ENCODE peak calls at places on chromosomes 2 and 18, in seven cellular contexts. X, G, K, Z, T, Q and B are unnamed samples.

GRCh38 chr2:147846382-147847081 is 1.7 kb downstream of the ACVR2A start:
- DNase-seq in X (no peak), G (no peak), K (no peak), Z (no peak), T (peak), Q (no peak), B (no peak)

GRCh38 chr2:212173771-212174510 is 364.7 kb downstream of the ERBB4 start:
- DNase-seq in X (no peak), G (no peak), K (no peak), Z (no peak), T (no peak), Q (no peak), B (no peak)

GRCh38 chr18:58781627-58782194 is 83.0 kb upstream of the ZNF532 start:
- DNase-seq in X (peak), G (peak), K (peak), Z (peak), T (peak), Q (peak), B (peak)

GRCh38 chr2:2840101-2840531 is 509.0 kb upstream of the MYT1L start:
- DNase-seq in X (no peak), G (peak), K (no peak), Z (no peak), T (no peak), Q (no peak), B (no peak)

GRCh38 chr18:21604711-21605110 is 4.2 kb upstream of the ESCO1 start:
- DNase-seq in X (no peak), G (no peak), K (no peak), Z (no peak), T (no peak), Q (no peak), B (no peak)

GRCh38 chr2:151302879-151303278 is 13.4 kb upstream of the NMI start:
- DNase-seq in X (no peak), G (no peak), K (no peak), Z (no peak), T (peak), Q (no peak), B (no peak)

GRCh38 chr2:129050116-129050515 is 731.4 kb upstream of the HS6ST1 start:
- DNase-seq in X (no peak), G (no peak), K (no peak), Z (no peak), T (no peak), Q (no peak), B (no peak)

GRCh38 chr2:57862727-57863126 is 183.9 kb upstream of the VRK2 start:
- DNase-seq in X (no peak), G (no peak), K (no peak), Z (no peak), T (no peak), Q (no peak), B (no peak)

GRCh38 chr2:207902822-207903221 is 122.5 kb downstream of the PLEKHM3 start:
- DNase-seq in X (no peak), G (no peak), K (no peak), Z (no peak), T (peak), Q (no peak), B (no peak)

GRCh38 chr2:14633031-14633430 is 514 bp downstream of the LRATD1 start:
- DNase-seq in X (peak), G (no peak), K (no peak), Z (peak), T (no peak), Q (no peak), B (no peak)

GRCh38 chr2:164917296-164917903 is 37.9 kb downstream of the SLC38A11 start:
- DNase-seq in X (peak), G (no peak), K (peak), Z (no peak), T (peak), Q (peak), B (peak)

GRCh38 chr2:120442541-120442922 is 96.6 kb downstream of the INHBB start:
- DNase-seq in X (no peak), G (no peak), K (no peak), Z (no peak), T (no peak), Q (no peak), B (no peak)

GRCh38 chr2:231721641-231722310 is 13.5 kb downstream of the PTMA start:
- DNase-seq in X (no peak), G (no peak), K (no peak), Z (no peak), T (no peak), Q (no peak), B (no peak)

GRCh38 chr2:199273043-199273647 is 184.6 kb downstream of the SATB2 start:
- DNase-seq in X (no peak), G (no peak), K (no peak), Z (no peak), T (peak), Q (no peak), B (no peak)

GRCh38 chr2:187689372-187689771 is 135.1 kb upstream of the TFPI start:
- DNase-seq in X (no peak), G (no peak), K (no peak), Z (no peak), T (no peak), Q (no peak), B (no peak)

GRCh38 chr18:37299471-37300304 is 265.9 kb downstream of the CELF4 start:
- DNase-seq in X (peak), G (peak), K (peak), Z (no peak), T (peak), Q (peak), B (no peak)

GRCh38 chr18:47285456-47285855 is 34.0 kb upstream of the SKOR2 start:
- DNase-seq in X (no peak), G (no peak), K (no peak), Z (no peak), T (no peak), Q (no peak), B (no peak)

GRCh38 chr2:153912798-153913396 is 41.2 kb downstream of the GALNT13 start:
- DNase-seq in X (peak), G (no peak), K (no peak), Z (no peak), T (no peak), Q (no peak), B (no peak)

GRCh38 chr2:215423234-215423633 is 12.6 kb downstream of the FN1 start:
- DNase-seq in X (no peak), G (no peak), K (no peak), Z (no peak), T (peak), Q (no peak), B (no peak)

GRCh38 chr2:233349005-233349998 is 5.0 kb upstream of the DGKD start:
- DNase-seq in X (peak), G (peak), K (peak), Z (no peak), T (peak), Q (peak), B (no peak)

GRCh38 chr2:162839419-162839818 is 852 bp upstream of the KCNH7 start:
- DNase-seq in X (no peak), G (no peak), K (no peak), Z (no peak), T (no peak), Q (no peak), B (peak)

GRCh38 chr2:151927501-151928221 is 99.4 kb upstream of the ARL5A start:
- DNase-seq in X (no peak), G (no peak), K (no peak), Z (no peak), T (no peak), Q (no peak), B (no peak)

GRCh38 chr18:44590976-44591375 is 89.7 kb upstream of the SETBP1 start:
- DNase-seq in X (no peak), G (no peak), K (no peak), Z (no peak), T (peak), Q (no peak), B (no peak)

GRCh38 chr18:75775121-75775520 is 347.6 kb upstream of the SMIM21 start:
- DNase-seq in X (no peak), G (no peak), K (no peak), Z (no peak), T (peak), Q (no peak), B (no peak)

GRCh38 chr2:26008851-26009566 is 24.9 kb upstream of the RAB10 start:
- DNase-seq in X (peak), G (no peak), K (peak), Z (no peak), T (peak), Q (peak), B (no peak)

GRCh38 chr2:177894546-177894945 is 178.0 kb downstream of the PDE11A start:
- DNase-seq in X (no peak), G (no peak), K (no peak), Z (no peak), T (no peak), Q (no peak), B (no peak)

GRCh38 chr2:218993345-218994315 is at the start of gene CRYBA2:
- DNase-seq in X (peak), G (no peak), K (no peak), Z (no peak), T (no peak), Q (no peak), B (no peak)
- TF ChIP-seq CTCF in X (no peak), G (no peak), K (no peak), Z (peak), T (no peak), Q (no peak), B (peak)

GRCh38 chr2:99066602-99067001 is 74.9 kb upstream of the C2orf15 start:
- DNase-seq in X (no peak), G (no peak), K (no peak), Z (no peak), T (peak), Q (no peak), B (no peak)
- TF ChIP-seq CTCF in X (no peak), G (no peak), K (no peak), Z (no peak), T (peak), Q (no peak), B (peak)

DNA sequence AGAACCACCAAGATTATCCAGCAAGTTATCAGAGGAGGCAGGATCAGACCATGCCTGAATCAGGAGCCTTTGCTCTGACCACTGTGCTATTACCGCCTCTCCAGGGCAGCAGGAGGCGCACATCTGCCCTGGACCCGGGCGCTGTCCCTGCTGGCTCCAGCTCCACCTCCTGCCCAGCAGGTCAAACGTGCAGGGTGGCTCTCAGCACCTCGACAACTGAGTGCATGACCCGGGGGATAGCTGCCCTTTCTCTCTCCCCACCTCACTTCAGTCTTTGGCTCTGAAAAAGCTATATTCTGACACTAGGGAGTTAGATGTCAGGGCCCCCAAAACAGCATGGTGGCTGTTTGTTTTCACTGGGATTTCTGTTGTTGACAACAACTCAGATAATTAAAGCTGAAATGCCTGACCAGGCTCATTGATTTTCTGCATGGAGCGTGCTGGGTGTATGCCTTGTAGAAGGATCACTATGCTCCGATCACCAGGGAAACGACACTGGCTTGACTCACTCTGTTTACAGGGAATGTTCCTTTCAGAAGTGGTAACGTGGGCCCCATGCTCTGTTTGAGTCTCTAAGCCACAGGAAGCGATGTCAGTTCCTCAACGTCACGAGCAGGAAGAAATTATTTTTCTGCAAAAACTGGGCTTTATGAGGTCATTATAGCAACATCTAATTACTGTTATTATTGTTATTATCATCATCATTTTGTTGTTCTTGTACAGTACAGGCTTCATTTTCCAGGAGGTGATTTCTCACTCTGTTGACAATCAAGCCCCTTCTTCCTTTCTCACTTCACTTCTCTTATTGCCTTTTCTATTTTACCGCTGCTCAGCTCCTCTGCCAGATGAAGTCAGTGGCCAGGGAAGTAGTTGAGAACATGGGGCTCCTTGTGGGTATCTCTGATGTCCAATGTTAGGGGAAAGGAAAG is 125.6 kb downstream of the PLB1 start:
- DNase-seq in X (peak), G (peak), K (no peak), Z (peak), T (peak), Q (peak), B (peak)
- TF ChIP-seq CTCF in X (no peak), G (no peak), K (peak), Z (peak), T (peak), Q (no peak), B (peak)

GRCh38 chr2:238126775-238127164 is 11.7 kb upstream of the KLHL30 start:
- DNase-seq in X (no peak), G (no peak), K (no peak), Z (no peak), T (no peak), Q (no peak), B (no peak)

GRCh38 chr2:238126338-238126737 is 12.1 kb upstream of the KLHL30 start:
- DNase-seq in X (no peak), G (no peak), K (no peak), Z (no peak), T (no peak), Q (no peak), B (no peak)

GRCh38 chr2:238128061-238129040 is 10.1 kb upstream of the KLHL30 start:
- DNase-seq in X (peak), G (no peak), K (no peak), Z (no peak), T (no peak), Q (no peak), B (no peak)

GRCh38 chr2:238129166-238130010 is 9.1 kb upstream of the KLHL30 start:
- DNase-seq in X (peak), G (no peak), K (no peak), Z (no peak), T (no peak), Q (no peak), B (no peak)

DNA sequence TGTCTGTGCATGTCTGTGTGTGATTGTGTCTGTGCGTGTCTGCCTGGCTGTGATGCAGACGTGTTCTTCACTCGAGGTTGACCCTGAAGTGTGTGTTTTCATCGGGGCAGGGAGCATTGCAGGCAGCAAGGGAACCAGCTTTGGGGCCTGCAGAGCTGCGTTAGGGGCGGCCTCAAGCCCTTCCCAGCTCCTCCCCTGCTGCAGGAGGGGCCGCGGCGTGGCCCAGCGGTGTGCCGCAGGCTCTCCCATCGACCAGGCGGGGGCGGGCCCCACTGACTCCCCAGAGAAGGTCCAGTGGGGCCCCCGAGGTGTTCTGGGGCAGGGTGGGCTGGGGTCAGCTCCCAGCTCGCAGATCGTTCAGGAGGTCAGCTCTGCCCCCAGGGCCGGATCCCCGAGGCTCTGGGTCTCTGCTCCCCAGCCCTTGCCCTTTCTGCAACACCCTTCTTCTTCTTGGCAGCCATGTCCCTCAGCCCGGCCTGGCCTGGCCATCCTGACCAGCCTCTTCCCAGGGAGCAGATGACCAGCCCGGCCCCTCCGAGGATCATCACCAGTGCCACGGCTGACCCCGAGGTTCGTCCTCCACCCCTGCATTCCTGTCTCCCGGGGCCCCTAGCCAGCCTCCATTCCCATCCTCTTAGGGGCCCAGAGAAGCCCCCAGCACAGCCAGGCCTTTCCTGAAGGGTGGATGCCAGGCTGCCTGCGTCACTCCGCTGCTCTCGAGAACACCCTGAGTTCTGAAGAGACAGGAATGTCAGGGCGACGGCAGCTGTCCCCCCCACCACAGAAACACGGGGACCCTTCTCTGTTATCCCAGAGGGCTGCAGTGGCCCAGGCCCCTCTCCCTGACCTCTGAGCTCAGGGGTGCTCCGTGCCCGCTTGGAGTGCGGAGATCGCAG is 11.1 kb upstream of the KLHL30 start:
- DNase-seq in X (peak), G (no peak), K (no peak), Z (no peak), T (peak), Q (no peak), B (no peak)
- TF ChIP-seq CTCF in X (no peak), G (no peak), K (no peak), Z (no peak), T (peak), Q (no peak), B (no peak)